ENCODE peak calls at places on chromosomes 7 and 10, in six cellular contexts. Y, Z, E, T, N and X are unnamed samples.

GRCh38 chr7:157497744-157498541 is 161.1 kb downstream of the DNAJB6 start:
- DNase-seq in Y (peak; percentile 14), Z (no peak), E (no peak), T (no peak), N (no peak), X (no peak)

GRCh38 chr10:44805461-44806210 is 105.5 kb upstream of the TMEM72 start:
- DNase-seq in Y (no peak), Z (no peak), E (no peak), T (no peak), N (no peak), X (no peak)

GRCh38 chr7:116576350-116577319 is 51.8 kb downstream of the CAV1 start:
- DNase-seq in Y (no peak), Z (no peak), E (no peak), T (no peak), N (no peak), X (no peak)

GRCh38 chr10:28661035-28661434 is 16.3 kb upstream of the BAMBI start:
- DNase-seq in Y (no peak), Z (no peak), E (no peak), T (no peak), N (no peak), X (no peak)

GRCh38 chr10:12164085-12164484 is 31.6 kb downstream of the NUDT5 start:
- DNase-seq in Y (no peak), Z (no peak), E (no peak), T (no peak), N (no peak), X (no peak)

GRCh38 chr7:94396606-94397005 is 1.9 kb downstream of the COL1A2 start:
- DNase-seq in Y (no peak), Z (no peak), E (no peak), T (no peak), N (no peak), X (no peak)

GRCh38 chr10:62335326-62335725 is 38.8 kb upstream of the ZNF365 start:
- DNase-seq in Y (no peak), Z (no peak), E (no peak), T (no peak), N (no peak), X (no peak)

GRCh38 chr7:157674027-157674714 is 337.4 kb downstream of the DNAJB6 start:
- DNase-seq in Y (peak; percentile 41), Z (no peak), E (no peak), T (no peak), N (no peak), X (no peak)

GRCh38 chr7:101124376-101125056 is 2.4 kb upstream of the SERPINE1 start:
- DNase-seq in Y (no peak), Z (peak; percentile 84), E (no peak), T (no peak), N (no peak), X (no peak)

GRCh38 chr7:101122933-101123702 is 3.8 kb upstream of the SERPINE1 start:
- DNase-seq in Y (no peak), Z (peak; percentile 82), E (no peak), T (no peak), N (no peak), X (no peak)

GRCh38 chr7:101120315-101120714 is 6.6 kb upstream of the SERPINE1 start:
- DNase-seq in Y (no peak), Z (no peak), E (no peak), T (no peak), N (no peak), X (no peak)

GRCh38 chr7:101123703-101124068 is 3.2 kb upstream of the SERPINE1 start:
- DNase-seq in Y (no peak), Z (no peak), E (no peak), T (no peak), N (no peak), X (no peak)

GRCh38 chr7:101121996-101122932 is 4.6 kb upstream of the SERPINE1 start:
- DNase-seq in Y (no peak), Z (peak; percentile 93), E (no peak), T (no peak), N (no peak), X (peak; percentile 46)
- TF ChIP-seq POLR2AphosphoS5 in Y (no peak), Z (peak; percentile 87), E (peak; percentile 33), T (no peak), N (no peak), X (no peak)

GRCh38 chr10:80497187-80498038 is 40.3 kb upstream of the SH2D4B start:
- DNase-seq in Y (no peak), Z (no peak), E (no peak), T (no peak), N (peak; percentile 96), X (no peak)

GRCh38 chr10:80498039-80498832 is 39.5 kb upstream of the SH2D4B start:
- DNase-seq in Y (no peak), Z (no peak), E (no peak), T (no peak), N (no peak), X (no peak)

GRCh38 chr10:80500572-80501380 is 36.9 kb upstream of the SH2D4B start:
- DNase-seq in Y (no peak), Z (no peak), E (peak; percentile 34), T (no peak), N (peak; percentile 47), X (no peak)

GRCh38 chr10:80496555-80497172 is 41.0 kb upstream of the SH2D4B start:
- DNase-seq in Y (no peak), Z (no peak), E (no peak), T (no peak), N (no peak), X (no peak)

DNA sequence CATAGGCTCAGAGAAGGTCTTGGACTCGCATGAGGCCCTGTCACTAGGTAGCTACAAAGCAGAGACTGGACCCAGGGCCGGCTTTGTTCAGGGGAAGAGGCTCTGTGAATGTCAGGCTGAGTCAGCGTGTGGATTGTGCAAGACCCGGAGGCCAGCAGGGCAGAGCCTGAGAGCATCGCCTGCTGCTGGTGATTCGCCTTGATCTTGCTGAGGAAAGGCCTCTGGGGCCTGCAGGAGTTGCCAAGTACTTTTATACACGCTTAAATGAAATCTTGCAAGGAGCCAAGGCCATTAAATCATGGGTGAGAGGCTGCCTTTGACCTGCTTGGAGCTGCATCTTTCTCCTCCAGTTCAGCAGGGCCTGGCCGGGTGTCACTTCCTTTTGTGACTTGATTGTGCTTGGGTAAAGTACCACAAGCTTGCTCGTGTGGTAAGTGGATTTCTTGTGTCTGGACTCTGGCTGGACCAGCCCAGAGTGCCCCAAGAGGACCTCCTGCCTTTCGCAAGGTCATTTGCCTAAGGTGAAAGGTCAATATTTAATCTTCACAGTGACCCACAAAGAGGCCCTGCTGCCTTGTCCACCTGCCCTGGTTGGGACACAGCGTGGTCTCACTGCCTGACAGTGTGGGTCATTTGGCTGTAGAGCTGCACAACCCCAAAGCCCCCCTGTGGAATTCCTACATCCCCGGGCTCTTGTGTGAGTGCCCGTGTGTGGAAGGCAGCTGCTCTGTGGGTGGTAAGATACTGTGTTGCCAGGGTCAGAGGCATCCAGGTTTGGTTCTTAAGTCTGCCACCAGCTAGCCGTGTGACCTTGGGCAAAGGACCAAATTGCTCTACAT is 38.6 kb upstream of the SH2D4B start:
- DNase-seq in Y (no peak), Z (peak; percentile 94), E (no peak), T (no peak), N (peak; percentile 84), X (no peak)
- TF ChIP-seq POLR2A in Y (no peak), Z (peak; percentile 44), E (no peak), T (no peak), N (peak; percentile 50), X (no peak)

GRCh38 chr10:92239600-92240288 is 51.1 kb downstream of the CPEB3 start:
- DNase-seq in Y (peak; percentile 72), Z (no peak), E (no peak), T (peak; percentile 40), N (no peak), X (peak; percentile 41)

GRCh38 chr10:92241158-92241500 is 49.7 kb downstream of the CPEB3 start:
- DNase-seq in Y (no peak), Z (peak; percentile 24), E (no peak), T (no peak), N (peak; percentile 26), X (no peak)

GRCh38 chr10:92241501-92241900 is 49.4 kb downstream of the CPEB3 start:
- DNase-seq in Y (no peak), Z (no peak), E (no peak), T (no peak), N (no peak), X (no peak)

GRCh38 chr10:92239185-92239599 is 51.7 kb downstream of the CPEB3 start:
- DNase-seq in Y (no peak), Z (no peak), E (no peak), T (no peak), N (no peak), X (no peak)

DNA sequence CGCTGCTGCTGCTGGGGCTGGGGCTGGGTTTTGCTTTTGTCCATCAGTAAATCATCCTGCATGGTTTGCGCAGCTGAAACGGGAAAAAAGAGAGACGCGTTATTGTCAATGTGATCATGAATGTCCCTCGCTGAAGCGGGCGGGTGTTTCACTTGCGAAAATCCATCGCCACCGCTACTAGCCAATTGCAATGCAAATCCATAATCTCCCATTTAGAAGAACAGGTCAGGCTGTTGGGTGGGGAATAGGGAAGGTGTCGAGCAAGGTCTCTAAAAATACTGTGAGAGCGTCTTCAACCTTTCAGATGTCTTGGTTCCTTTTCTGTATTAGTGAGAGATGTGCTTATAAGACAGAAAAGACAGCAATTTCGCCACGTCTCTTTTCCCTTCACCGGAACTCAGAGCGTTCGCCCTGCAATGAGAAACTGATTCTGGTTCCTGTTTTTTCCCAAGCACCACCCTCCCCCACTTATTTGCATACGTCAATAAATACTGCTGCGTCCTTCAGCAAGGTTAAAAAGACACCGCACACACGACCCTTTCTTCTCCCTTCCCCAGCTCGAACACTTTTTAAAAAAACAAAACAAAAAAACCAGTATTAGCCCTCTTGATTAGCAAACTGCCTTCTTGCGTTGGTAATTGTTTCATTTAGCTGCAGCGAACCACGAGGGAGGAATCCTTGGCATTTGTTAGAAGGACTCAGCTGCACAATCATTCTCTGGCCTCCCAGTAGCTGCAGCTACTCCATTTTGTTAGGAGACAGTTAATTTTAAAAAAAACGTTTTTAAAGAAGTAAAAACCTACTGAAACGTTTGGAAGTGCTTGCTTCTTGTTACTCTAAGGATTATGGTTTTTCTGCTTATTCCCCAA is 50.4 kb downstream of the CPEB3 start:
- DNase-seq in Y (peak; percentile 47), Z (peak; percentile 75), E (peak; percentile 53), T (no peak), N (peak; percentile 50), X (peak; percentile 38)
- TF ChIP-seq TAF1 in Y (no peak), Z (peak; percentile 57), E (peak; percentile 53), T (peak; percentile 51), N (peak; percentile 56), X (no peak)

GRCh38 chr10:33800986-33801385 is 466.5 kb upstream of the NRP1 start:
- DNase-seq in Y (no peak), Z (no peak), E (no peak), T (no peak), N (no peak), X (no peak)

GRCh38 chr10:33798754-33799153 is 464.3 kb upstream of the NRP1 start:
- DNase-seq in Y (no peak), Z (no peak), E (no peak), T (no peak), N (no peak), X (no peak)

GRCh38 chr10:33799944-33800323 is 465.5 kb upstream of the NRP1 start:
- DNase-seq in Y (no peak), Z (no peak), E (no peak), T (no peak), N (no peak), X (no peak)

GRCh38 chr10:33800545-33800944 is 466.1 kb upstream of the NRP1 start:
- DNase-seq in Y (no peak), Z (peak; percentile 11), E (no peak), T (no peak), N (no peak), X (no peak)

DNA sequence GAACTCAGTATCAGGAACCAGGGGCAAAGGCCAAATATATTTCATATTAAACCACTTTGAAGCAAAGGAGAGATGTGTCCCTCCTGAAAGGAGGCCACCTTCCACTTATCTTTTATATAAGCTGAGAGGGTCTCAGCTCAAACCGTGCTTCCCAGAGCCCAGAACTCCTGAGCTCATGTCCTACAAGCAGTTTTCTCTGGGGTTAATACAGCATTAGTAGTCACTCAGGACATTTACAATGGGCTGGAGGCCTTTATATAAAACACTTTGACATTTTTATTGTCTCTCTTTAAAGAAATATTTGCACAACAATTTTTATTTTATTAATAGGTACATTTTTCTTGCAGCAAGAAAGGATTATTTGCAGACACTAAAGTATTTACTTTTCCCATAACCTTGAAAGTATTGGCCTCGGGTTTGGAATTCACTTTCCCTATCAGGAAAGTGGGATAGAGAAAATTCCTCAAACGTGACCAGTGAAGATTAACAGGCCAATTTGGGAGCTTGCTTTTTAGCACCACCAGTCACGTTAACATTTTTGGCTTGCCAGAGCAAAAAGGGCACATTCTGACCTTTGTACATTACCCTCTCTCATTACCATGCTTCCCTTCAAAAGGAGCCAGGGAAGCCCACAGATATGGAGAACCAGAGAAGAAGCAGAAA is 464.9 kb upstream of the NRP1 start:
- DNase-seq in Y (no peak), Z (peak; percentile 92), E (no peak), T (no peak), N (no peak), X (no peak)
- TF ChIP-seq POLR2AphosphoS5 in Y (no peak), Z (no peak), E (no peak), T (no peak), N (no peak), X (no peak)